ENCODE peak calls at places on chromosome X, in seven cellular contexts. G is GM20000; M is astrocyte of the spinal cord; X is bronchial epithelial cell; A is uterus; N is activated naive CD4-positive, alpha-beta T cell treated with Interleukin-2 at 50 U/mL for 16 hours; J is dermis microvascular lymphatic vessel endothelial cell. Z is an unnamed sample.

GRCh38 chrX:65874110-65874509 is 165.8 kb downstream of the VSIG4 start:
- DNase-seq in A (no peak), X (no peak), M (no peak), N (no peak), G (no peak), J (no peak), Z (no peak)

GRCh38 chrX:46044486-46044885 is 500.7 kb downstream of the ZNF674 start:
- DNase-seq in X (peak), N (no peak), G (no peak), A (no peak), J (no peak), M (peak), Z (no peak)

GRCh38 chrX:47212381-47213293 is 5.8 kb upstream of the CDK16 start:
- DNase-seq in N (no peak), M (no peak), G (no peak), J (no peak), A (no peak), X (no peak), Z (no peak)

GRCh38 chrX:70183091-70183490 is 5.8 kb downstream of the DGAT2L6 start:
- DNase-seq in X (peak), N (no peak), M (no peak), G (no peak), J (no peak), A (no peak), Z (no peak)

GRCh38 chrX:65463550-65463949 is 71.0 kb downstream of the LAS1L start:
- DNase-seq in X (no peak), J (no peak), A (no peak), M (no peak), G (no peak), N (no peak), Z (no peak)

GRCh38 chrX:44352739-44353138 is 9.3 kb upstream of the EFHC2 start:
- DNase-seq in N (no peak), X (peak), A (no peak), G (no peak), J (no peak), M (no peak), Z (no peak)

GRCh38 chrX:128816919-128817318 is 706.4 kb downstream of the SMARCA1 start:
- DNase-seq in G (no peak), M (no peak), X (no peak), A (no peak), N (no peak), J (no peak), Z (no peak)

GRCh38 chrX:69365755-69366154 is 138.4 kb upstream of the NALF2 start:
- DNase-seq in M (no peak), N (no peak), X (no peak), G (no peak), J (no peak), A (no peak), Z (no peak)

GRCh38 chrX:131704136-131704695 is 160.3 kb downstream of the OR13H1 start:
- DNase-seq in G (no peak), M (peak), X (no peak), N (no peak), A (peak), J (peak), Z (peak)

GRCh38 chrX:110146521-110146920 is 143.6 kb downstream of the TMEM164 start:
- DNase-seq in J (no peak), A (peak), M (peak), X (peak), G (peak), N (peak), Z (no peak)

Z was measured in stimulated activated CD8-positive, alpha-beta memory T cell treated with anti-CD3 and anti-CD28 coated beads, Interleukin-15, amount 100 ng/mL, for 48 hours.